ENCODE peak calls at places on chromosomes 5 and 9, in eight cellular contexts. J is brain microvascular endothelial cell, G is A673, W is A549, K is heart left ventricle, U is Peyer's patch, D is left ventricle myocardium inferior, Y is endothelial cell of umbilical vein. M is an unnamed sample.

GRCh38 chr9:134099123-134099761 is 31.4 kb upstream of the BRD3 start:
- DNase-seq in G (peak), J (peak), Y (peak), U (peak), W (peak), K (no peak), D (no peak), M (peak)

GRCh38 chr9:91824591-91825339 is 125.3 kb downstream of the ROR2 start:
- DNase-seq in W (no peak), Y (no peak), G (no peak), J (no peak), D (peak), U (no peak), K (peak), M (peak)

GRCh38 chr5:12023614-12024241 is 119.5 kb upstream of the CTNND2 start:
- DNase-seq in G (peak), K (no peak), D (no peak), U (no peak), Y (peak), W (no peak), J (peak), M (peak)

GRCh38 chr5:135719428-135720063 is 114.9 kb upstream of the SLC25A48 start:
- DNase-seq in Y (no peak), K (no peak), G (no peak), U (no peak), J (no peak), W (no peak), D (no peak), M (no peak)

GRCh38 chr9:136700959-136701664 is 11.3 kb upstream of the DIPK1B start:
- DNase-seq in U (no peak), D (no peak), J (no peak), W (no peak), G (no peak), K (no peak), Y (no peak), M (no peak)

GRCh38 chr5:149956685-149957084 is 3.9 kb upstream of the SLC26A2 start:
- DNase-seq in D (no peak), J (no peak), U (no peak), K (no peak), W (no peak), G (no peak), Y (no peak), M (no peak)

GRCh38 chr9:35760651-35761050 is 6.6 kb upstream of the MSMP start:
- DNase-seq in Y (peak), D (no peak), U (no peak), G (no peak), K (no peak), J (peak), W (no peak), M (peak)

GRCh38 chr5:417301-417700 is 25.7 kb upstream of the EXOC3 start:
- DNase-seq in U (peak), D (no peak), J (no peak), K (no peak), G (no peak), W (no peak), Y (no peak), M (no peak)

GRCh38 chr9:134475051-134475790 is 149.0 kb downstream of the RXRA start:
- DNase-seq in U (peak), K (peak), G (peak), D (peak), W (no peak), Y (peak), J (peak), M (peak)

GRCh38 chr5:72036951-72037350 is 70.3 kb upstream of the MAP1B start:
- DNase-seq in K (no peak), G (no peak), D (no peak), U (no peak), J (peak), W (no peak), Y (no peak), M (peak)

GRCh38 chr5:33808699-33809098 is 83.1 kb downstream of the ADAMTS12 start:
- DNase-seq in D (no peak), K (no peak), J (no peak), Y (peak), W (no peak), G (peak), U (no peak), M (no peak)

GRCh38 chr5:132962429-132962928 is 955 bp downstream of the AFF4 start:
- DNase-seq in W (peak), J (peak), G (peak), U (no peak), K (no peak), D (no peak), Y (peak), M (peak)

GRCh38 chr9:137407590-137408300 is 15.2 kb downstream of the EXD3 start:
- DNase-seq in W (no peak), G (peak), U (no peak), Y (no peak), J (no peak), K (peak), D (peak), M (peak)

GRCh38 chr9:137674307-137675305 is 55.8 kb downstream of the EHMT1 start:
- DNase-seq in K (no peak), Y (no peak), J (no peak), G (no peak), D (no peak), U (no peak), W (no peak), M (no peak)

GRCh38 chr9:129178983-129179382 is 922 bp upstream of the IER5L start:
- DNase-seq in W (no peak), G (no peak), K (no peak), U (no peak), D (no peak), J (no peak), Y (no peak), M (no peak)
- H3K4me3 ChIP-seq in W (peak), G (peak), K (no peak), U (no peak), D (peak), J (no peak), Y (no peak), M (no peak)

DNA sequence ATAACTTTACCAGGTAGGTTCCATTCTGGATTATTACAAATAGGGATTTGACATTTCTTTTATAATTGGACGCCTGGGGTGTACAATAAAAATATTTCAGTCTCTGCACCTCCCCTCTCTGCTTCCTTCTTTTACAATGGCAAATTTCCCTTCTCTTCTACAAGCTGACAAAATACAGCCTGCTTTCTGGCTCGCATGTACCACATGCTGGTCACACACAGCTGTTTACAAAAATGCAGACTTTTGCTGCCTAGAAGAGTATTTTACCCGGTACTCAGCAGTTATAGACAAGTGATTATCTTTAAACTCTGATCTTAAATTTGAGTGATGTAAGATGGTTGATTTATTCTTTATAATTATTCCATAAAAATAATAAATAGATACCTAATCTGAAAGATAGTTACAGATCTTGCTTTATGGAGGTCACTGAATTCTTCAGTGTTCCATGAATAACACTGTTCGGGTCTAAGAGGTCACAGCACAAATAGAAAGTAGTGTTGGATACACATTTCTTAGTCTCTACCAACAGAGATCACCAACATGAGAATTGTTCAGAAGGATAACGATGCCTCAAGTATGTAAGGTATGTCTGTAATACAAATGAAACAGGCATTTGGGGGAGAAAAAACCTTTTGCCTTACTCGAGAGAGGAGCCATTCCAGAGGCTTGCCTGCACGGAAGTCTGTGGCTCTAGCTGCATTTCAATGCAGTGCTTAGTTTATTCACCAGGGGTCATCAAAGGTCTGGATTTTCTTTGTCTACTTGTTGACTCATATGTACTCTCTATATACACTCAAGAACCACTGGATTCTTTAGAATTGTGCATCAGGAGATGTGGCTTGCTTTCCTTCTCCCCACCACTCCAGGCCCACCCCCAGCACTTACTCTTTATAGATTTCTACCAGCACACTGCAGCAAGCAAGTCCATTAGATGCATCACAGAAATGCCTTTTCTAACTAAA is 206.6 kb upstream of the RFX3 start:
- DNase-seq in K (no peak), Y (peak), J (peak), W (peak), D (no peak), G (peak), U (no peak), M (peak)
- TF ChIP-seq CTCF in K (peak), Y (peak), J (peak), W (peak), D (peak), G (peak), U (peak), M (peak)

GRCh38 chr9:16245756-16246440 is 624.6 kb downstream of the BNC2 start:
- DNase-seq in U (no peak), J (no peak), W (no peak), Y (no peak), D (no peak), K (no peak), G (no peak), M (peak)
- H3K4me3 ChIP-seq in U (no peak), J (no peak), W (no peak), Y (no peak), D (no peak), K (no peak), G (no peak), M (no peak)

DNA sequence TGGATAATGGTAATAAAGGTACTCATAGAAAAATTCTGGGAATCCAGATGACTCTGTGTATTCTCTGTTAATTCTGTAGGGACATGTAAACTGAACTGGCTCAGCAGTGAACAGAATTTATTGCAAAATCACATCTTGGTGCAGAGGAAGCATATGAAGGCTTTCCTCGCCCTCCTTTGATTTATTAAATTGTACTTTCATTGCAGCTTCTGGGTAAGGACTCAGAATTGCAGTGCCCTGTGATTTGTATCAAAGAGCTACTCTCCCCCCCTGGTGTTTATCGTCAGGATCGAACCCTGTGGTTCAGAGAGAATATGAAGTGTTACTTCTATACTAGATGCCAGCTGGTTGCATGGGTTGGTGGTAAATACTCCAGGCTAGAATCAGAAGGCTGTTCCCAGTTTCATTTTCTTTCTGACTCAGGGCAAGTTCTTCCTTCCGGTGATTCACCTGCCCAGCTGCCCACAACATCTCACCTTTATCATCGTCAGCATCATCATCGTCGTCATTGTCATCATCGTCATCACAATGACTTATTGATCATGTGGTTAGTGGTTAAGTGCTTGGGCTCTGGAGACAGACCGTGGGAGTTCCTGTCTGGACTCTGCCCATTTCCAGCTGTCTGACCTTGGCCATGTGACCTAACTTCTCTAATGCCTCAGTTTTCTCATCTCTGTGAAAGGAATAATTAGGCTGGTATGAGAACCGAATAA is 238.8 kb downstream of the ARHGAP26 start:
- DNase-seq in D (no peak), W (no peak), K (no peak), U (no peak), J (peak), Y (peak), G (peak), M (peak)
- TF ChIP-seq CTCF in D (no peak), W (no peak), K (no peak), U (no peak), J (peak), Y (no peak), G (no peak), M (peak)

GRCh38 chr9:109499631-109500120 is 1.6 kb upstream of the PTPN3 start:
- DNase-seq in K (peak), Y (no peak), D (peak), J (no peak), U (peak), G (peak), W (peak), M (peak)
- H3K4me3 ChIP-seq in K (peak), Y (no peak), D (peak), J (peak), U (peak), G (peak), W (peak), M (peak)

GRCh38 chr9:15618540-15619331 is 65.9 kb downstream of the CCDC171 start:
- DNase-seq in U (no peak), Y (no peak), J (no peak), G (no peak), W (no peak), K (no peak), D (no peak), M (no peak)

GRCh38 chr9:15617782-15618181 is 64.9 kb downstream of the CCDC171 start:
- DNase-seq in K (no peak), D (no peak), U (no peak), Y (no peak), W (no peak), J (no peak), G (no peak), M (no peak)

DNA sequence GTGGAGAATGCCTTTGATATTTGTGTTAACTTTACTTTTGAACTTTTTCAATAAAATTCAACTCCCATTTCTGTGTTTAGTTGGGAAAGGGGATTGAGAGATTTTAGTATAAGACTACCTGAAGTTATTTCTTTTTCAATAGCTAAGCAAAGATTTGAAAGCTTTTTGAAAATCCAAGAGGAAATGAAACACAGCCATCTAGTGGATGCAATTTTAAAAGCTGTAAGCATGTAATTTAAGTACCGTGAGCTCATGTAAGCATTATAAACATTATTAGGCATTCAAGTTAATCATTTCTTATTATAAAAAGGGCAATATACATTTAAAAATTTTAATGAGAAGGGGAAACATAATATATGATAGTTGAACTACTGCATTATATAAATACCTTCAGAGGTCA is 69.8 kb downstream of the CCDC171 start:
- DNase-seq in K (no peak), Y (peak), G (no peak), U (no peak), J (no peak), D (no peak), W (no peak), M (peak)
- TF ChIP-seq CTCF in K (peak), Y (peak), G (peak), U (no peak), J (peak), D (peak), W (peak), M (peak)

GRCh38 chr9:124505901-124506346 is 1.3 kb downstream of the NR5A1 start:
- DNase-seq in U (no peak), W (no peak), D (no peak), J (no peak), K (peak), Y (no peak), G (no peak), M (no peak)

GRCh38 chr9:124507880-124508432 is 757 bp upstream of the NR5A1 start:
- DNase-seq in Y (no peak), U (peak), G (no peak), D (no peak), K (no peak), W (no peak), J (no peak), M (no peak)

GRCh38 chr9:124505006-124505900 is 1.9 kb downstream of the NR5A1 start:
- DNase-seq in G (no peak), J (no peak), D (no peak), K (peak), W (no peak), Y (no peak), U (no peak), M (no peak)

GRCh38 chr9:124506433-124506832 is 766 bp downstream of the NR5A1 start:
- DNase-seq in Y (no peak), J (no peak), K (no peak), D (no peak), G (no peak), W (no peak), U (peak), M (no peak)

DNA sequence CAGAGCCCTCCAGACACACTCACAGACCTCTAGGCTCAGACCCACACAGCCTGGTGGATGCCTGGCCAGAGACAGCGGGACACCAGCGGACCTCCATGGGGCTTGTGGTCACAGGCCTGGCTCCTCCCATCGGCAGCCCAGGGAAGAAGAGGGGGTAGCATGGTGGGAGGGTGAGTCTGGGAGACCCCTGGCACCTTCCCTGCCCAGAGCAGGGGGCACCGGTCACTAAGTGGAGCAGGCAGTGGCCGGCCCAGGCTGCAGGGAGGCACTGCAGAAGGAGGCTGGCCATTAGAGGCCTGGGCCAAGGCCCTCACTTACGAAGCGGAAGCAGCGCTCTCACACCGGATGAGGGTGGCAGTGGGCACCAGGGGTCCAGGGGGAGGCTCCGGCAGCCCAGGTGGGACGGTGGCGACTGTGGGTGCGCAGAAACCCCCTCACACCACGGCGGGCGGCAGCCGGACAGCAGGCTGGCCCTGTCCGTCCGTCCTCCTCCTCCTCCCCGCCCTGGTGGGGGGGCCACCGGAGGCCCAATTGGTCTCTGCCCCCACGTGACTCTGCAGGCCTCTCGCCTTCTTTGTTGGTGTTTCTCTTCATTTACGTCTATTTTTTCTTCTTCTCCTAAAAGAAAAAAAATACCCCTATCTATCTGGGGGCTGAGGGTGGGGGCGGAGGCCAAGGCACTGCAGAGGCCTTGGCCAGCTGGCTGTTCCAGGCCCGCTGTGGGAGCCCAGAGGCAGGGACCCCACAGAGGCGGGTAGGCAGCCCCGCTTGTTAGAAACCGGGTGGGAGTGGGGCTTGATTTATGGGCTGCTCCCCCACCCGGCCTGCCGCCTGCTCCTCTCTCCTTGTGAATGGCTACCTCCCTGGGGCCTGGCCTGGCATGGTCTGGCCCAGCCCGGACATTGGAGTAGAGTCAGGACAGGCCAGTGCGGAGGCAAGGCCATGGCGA is at the start of gene NR5A1:
- DNase-seq in Y (no peak), W (no peak), D (no peak), U (peak), J (no peak), G (no peak), K (no peak), M (no peak)
- H3K4me3 ChIP-seq in Y (no peak), W (no peak), D (no peak), U (no peak), J (no peak), G (no peak), K (no peak), M (no peak)

GRCh38 chr9:4984171-4984570 is 901 bp upstream of the JAK2 start:
- DNase-seq in U (no peak), Y (no peak), K (no peak), W (peak), G (no peak), D (no peak), J (no peak), M (no peak)
- TF ChIP-seq CTCF in U (no peak), Y (no peak), K (no peak), W (no peak), G (no peak), D (no peak), J (no peak), M (no peak)

DNA sequence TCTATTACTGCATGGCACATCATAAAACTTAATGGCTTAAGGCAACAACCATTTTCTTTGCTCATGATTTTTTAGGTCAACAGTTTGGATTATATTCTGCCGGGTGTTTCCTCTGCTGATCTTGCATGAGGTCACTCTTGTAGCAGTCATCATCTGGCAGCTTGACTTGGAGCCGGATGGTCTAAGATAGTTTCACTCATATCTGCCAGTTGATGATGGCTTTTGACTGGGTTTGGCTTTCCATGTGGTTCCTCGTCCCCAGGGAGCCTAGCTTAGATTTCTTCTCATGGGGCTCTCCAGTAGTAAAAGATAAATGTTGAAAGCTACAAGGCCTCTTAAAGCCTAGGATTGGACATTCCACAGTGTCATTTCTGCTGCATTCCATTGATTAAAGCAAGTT is 27.4 kb downstream of the LNPEP start:
- DNase-seq in J (peak), Y (peak), G (peak), K (peak), D (peak), U (no peak), W (no peak), M (peak)
- H3K4me3 ChIP-seq in J (no peak), Y (no peak), G (no peak), K (no peak), D (no peak), U (no peak), W (no peak), M (no peak)

DNA sequence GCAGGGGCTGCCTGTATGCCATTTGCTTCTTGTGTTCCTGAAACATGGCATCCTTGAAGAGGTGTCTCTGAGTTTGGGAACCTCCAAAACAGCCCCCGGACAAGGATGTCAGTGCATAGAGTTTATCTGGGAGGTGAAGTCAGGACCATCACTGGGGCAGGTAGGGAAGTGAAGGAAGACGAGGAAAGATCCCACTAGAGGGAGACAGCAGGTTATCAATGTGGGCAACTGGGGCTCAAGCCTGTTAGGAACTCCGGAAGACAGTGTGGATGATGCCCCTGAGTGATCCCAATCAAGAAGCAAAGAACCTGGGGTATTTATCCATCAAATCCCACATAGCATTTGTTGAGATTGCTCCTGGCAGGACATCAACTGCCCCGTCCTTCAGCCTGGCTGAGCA is 233.1 kb downstream of the AGTPBP1 start:
- DNase-seq in U (no peak), D (no peak), G (no peak), W (no peak), K (no peak), J (no peak), Y (no peak), M (no peak)
- TF ChIP-seq CTCF in U (no peak), D (no peak), G (peak), W (no peak), K (peak), J (peak), Y (no peak), M (peak)

M was measured in cardiac fibroblast.